ENCODE peak calls at places on chromosomes 12 and 14, in six cellular contexts. R is stimulated activated CD8-positive, alpha-beta memory T cell treated with anti-CD3 and anti-CD28 coated beads, Interleukin-4, amount 100 ng/mL, for 1 hour; C is dermis blood vessel endothelial cell; H is activated T-helper 9 cell treated with anti-CD3 and anti-CD28 coated beads, Interleukin-2, amount 50 U/mL, for 16 hours; W is HAP-1; E is activated CD4-positive, alpha-beta T cell treated with anti-CD3 and anti-CD28 coated beads for 48 hours. L is an unnamed sample.

GRCh38 chr12:105334568-105334967 is 4.1 kb downstream of the C12orf75 start:
- DNase-seq in R (no peak), C (no peak), H (no peak), W (peak; percentile 94), E (no peak), L (no peak)

GRCh38 chr14:21023817-21024667 is 819 bp downstream of the NDRG2 start:
- DNase-seq in R (no peak), C (no peak), H (no peak), W (no peak), E (no peak), L (no peak)

GRCh38 chr12:93198086-93198485 is 179.6 kb upstream of the NUDT4 start:
- DNase-seq in R (no peak), C (peak; percentile 61), H (no peak), W (no peak), E (no peak), L (peak; percentile 60)

GRCh38 chr12:28973491-28973890 is 175.6 kb upstream of the FAR2 start:
- DNase-seq in R (no peak), C (no peak), H (no peak), W (no peak), E (no peak), L (no peak)

GRCh38 chr12:572532-572899 is 90.7 kb downstream of the NINJ2 start:
- DNase-seq in R (no peak), C (peak; percentile 32), H (no peak), W (no peak), E (no peak), L (no peak)

GRCh38 chr14:68507544-68508081 is 285.3 kb downstream of the ZFP36L1 start:
- DNase-seq in R (no peak), C (no peak), H (no peak), W (no peak), E (no peak), L (no peak)

GRCh38 chr12:49088932-49089330 is 5.7 kb downstream of the DHH start:
- DNase-seq in R (no peak), C (no peak), H (no peak), W (no peak), E (no peak), L (no peak)

GRCh38 chr12:66662179-66662578 is 16.7 kb downstream of the GRIP1 start:
- DNase-seq in R (no peak), C (no peak), H (no peak), W (no peak), E (no peak), L (no peak)

GRCh38 chr14:63039800-63040380 is 5.4 kb downstream of the KCNH5 start:
- DNase-seq in R (no peak), C (peak; percentile 67), H (no peak), W (peak; percentile 63), E (no peak), L (no peak)

GRCh38 chr14:90518941-90519256 is 122.1 kb downstream of the CALM1 start:
- DNase-seq in R (no peak), C (peak; percentile 66), H (no peak), W (peak; percentile 20), E (peak; percentile 69), L (peak; percentile 25)

GRCh38 chr14:68910540-68910939 is 68.6 kb downstream of the ACTN1 start:
- DNase-seq in R (no peak), C (no peak), H (no peak), W (no peak), E (peak; percentile 37), L (no peak)

GRCh38 chr12:50411051-50411660 is 10.5 kb downstream of the LARP4 start:
- DNase-seq in R (no peak), C (no peak), H (no peak), W (no peak), E (no peak), L (no peak)

GRCh38 chr12:49367381-49368239 is at the start of gene SPATS2:
- DNase-seq in R (no peak), C (peak; percentile 63), H (no peak), W (peak; percentile 48), E (no peak), L (peak; percentile 59)

GRCh38 chr12:26298785-26299621 is 103.6 kb downstream of the SSPN start:
- DNase-seq in R (no peak), C (peak; percentile 79), H (no peak), W (peak; percentile 14), E (no peak), L (no peak)

GRCh38 chr12:74259199-74259598 is 278.4 kb upstream of the ATXN7L3B start:
- DNase-seq in R (no peak), C (no peak), H (no peak), W (no peak), E (no peak), L (no peak)

GRCh38 chr14:61598980-61599379 is 96.3 kb upstream of the HIF1A start:
- DNase-seq in R (no peak), C (peak; percentile 69), H (no peak), W (no peak), E (no peak), L (no peak)

GRCh38 chr12:21788089-21788983 is 13.8 kb upstream of the KCNJ8 start:
- DNase-seq in R (no peak), C (no peak), H (no peak), W (no peak), E (no peak), L (no peak)

L was measured in dermis microvascular lymphatic vessel endothelial cell.